ENCODE peak calls at places on chromosomes 7 and 10, in nine cellular contexts. W, J, O, N, F, U, K, H and Y are unnamed samples.
A peak's percentile ranks its signal among the peaks of the same experiment; 100 is the strongest.

GRCh38 chr10:129772472-129773358 is 191.4 kb downstream of the EBF3 start:
- DNase-seq in U (no peak), J (no peak), K (no peak), O (peak; percentile 10), F (no peak), H (no peak), N (no peak), W (no peak), Y (no peak)

GRCh38 chr7:74272305-74273038 is 16.7 kb upstream of the CLIP2 start:
- DNase-seq in K (no peak), N (no peak), O (peak; percentile 72), U (peak; percentile 98), J (peak; percentile 97), H (no peak), W (peak; percentile 77), F (peak; percentile 47), Y (no peak)

GRCh38 chr10:30775779-30776591 is 146.4 kb upstream of the LYZL2 start:
- DNase-seq in F (no peak), U (peak; percentile 81), H (no peak), K (no peak), N (no peak), J (no peak), W (no peak), O (no peak), Y (no peak)

GRCh38 chr10:132414402-132415016 is 17.5 kb downstream of the PWWP2B start:
- DNase-seq in F (no peak), W (no peak), J (no peak), N (no peak), K (no peak), O (no peak), U (no peak), H (no peak), Y (no peak)

GRCh38 chr7:70693690-70694356 is 438.1 kb upstream of the GALNT17 start:
- DNase-seq in U (peak; percentile 63), J (no peak), N (peak; percentile 65), O (peak; percentile 77), F (peak; percentile 47), H (peak; percentile 45), K (peak; percentile 80), W (peak; percentile 86), Y (peak; percentile 46)

GRCh38 chr10:131726967-131727366 is 173.8 kb upstream of the PPP2R2D start:
- DNase-seq in J (no peak), K (no peak), O (peak; percentile 38), H (no peak), F (no peak), N (no peak), U (no peak), W (peak; percentile 37), Y (no peak)

GRCh38 chr10:103598654-103599115 is 105.2 kb downstream of the NEURL1 start:
- DNase-seq in K (peak; percentile 21), F (no peak), O (peak; percentile 75), N (peak; percentile 91), H (no peak), U (peak; percentile 81), W (no peak), J (no peak), Y (peak; percentile 78)

GRCh38 chr7:134154581-134155130 is 27.5 kb downstream of the LRGUK start:
- DNase-seq in W (no peak), O (no peak), U (peak; percentile 4), J (no peak), H (no peak), F (no peak), K (no peak), N (no peak), Y (no peak)

GRCh38 chr10:32332299-32332750 is 14.6 kb downstream of the EPC1 start:
- DNase-seq in H (peak; percentile 26), J (no peak), F (no peak), O (no peak), K (no peak), U (no peak), W (no peak), N (no peak), Y (no peak)

GRCh38 chr10:3263082-3263481 is 90.5 kb upstream of the PITRM1 start:
- DNase-seq in F (no peak), O (no peak), J (no peak), H (no peak), U (no peak), W (no peak), N (no peak), K (no peak), Y (no peak)

GRCh38 chr7:1150400-1151002 is 9.5 kb downstream of the ZFAND2A start:
- DNase-seq in K (no peak), W (no peak), J (no peak), U (no peak), F (no peak), O (no peak), H (no peak), N (no peak), Y (no peak)

GRCh38 chr7:112160130-112160770 is 45.9 kb downstream of the DOCK4 start:
- DNase-seq in H (no peak), O (no peak), F (no peak), K (no peak), W (no peak), U (peak; percentile 40), N (no peak), J (no peak), Y (no peak)

GRCh38 chr10:101867931-101868330 is 24.3 kb upstream of the KCNIP2 start:
- DNase-seq in F (no peak), W (no peak), N (no peak), H (no peak), J (peak; percentile 3), O (no peak), K (no peak), U (no peak), Y (no peak)

GRCh38 chr7:150962743-150963399 is 15.2 kb downstream of the KCNH2 start:
- DNase-seq in W (no peak), O (peak; percentile 82), J (peak; percentile 66), F (no peak), H (peak; percentile 55), U (peak; percentile 49), K (no peak), N (peak; percentile 98), Y (no peak)

GRCh38 chr7:140512317-140513000 is 33.2 kb upstream of the MKRN1 start:
- DNase-seq in W (no peak), J (no peak), U (peak; percentile 12), N (peak; percentile 46), H (no peak), O (no peak), F (no peak), K (peak; percentile 30), Y (no peak)

GRCh38 chr7:157831143-157831900 is 494.5 kb downstream of the DNAJB6 start:
- DNase-seq in J (no peak), N (no peak), H (no peak), K (no peak), W (no peak), F (no peak), O (no peak), U (no peak), Y (no peak)

GRCh38 chr10:51445587-51445986 is 253.8 kb downstream of the CSTF2T start:
- DNase-seq in W (no peak), H (no peak), U (no peak), N (no peak), K (no peak), J (no peak), O (no peak), F (no peak), Y (no peak)